ENCODE peak calls at places on chromosome 9, in four cellular contexts. R is T47D; B is GM13977; I is activated CD8-positive, alpha-beta memory T cell treated with anti-CD3 and anti-CD28 coated beads for 1 hour. U is an unnamed sample.

GRCh38 chr9:29006603-29007002 is 1433.3 kb upstream of the C9orf72 start:
- DNase-seq in R (no peak), B (no peak), I (no peak), U (peak)

GRCh38 chr9:128936171-128936865 is 11.1 kb downstream of the DOLK start:
- DNase-seq in I (no peak), R (no peak), B (no peak), U (no peak)

GRCh38 chr9:37404590-37404989 is 17.9 kb upstream of the GRHPR start:
- DNase-seq in R (no peak), I (no peak), B (no peak), U (no peak)

GRCh38 chr9:112711050-112711689 is 6.7 kb downstream of the INIP start:
- DNase-seq in R (peak), I (no peak), B (no peak), U (no peak)

GRCh38 chr9:16434522-16434921 is 435.9 kb downstream of the BNC2 start:
- DNase-seq in R (no peak), B (no peak), I (no peak), U (no peak)

GRCh38 chr9:13282998-13283397 is 3.5 kb upstream of the MPDZ start:
- DNase-seq in B (no peak), R (no peak), I (no peak), U (no peak)

GRCh38 chr9:99112750-99113417 is 8.0 kb downstream of the TGFBR1 start:
- DNase-seq in B (no peak), R (no peak), I (no peak), U (no peak)

GRCh38 chr9:107542814-107543213 is 53.2 kb upstream of the KLF4 start:
- DNase-seq in I (no peak), B (no peak), R (no peak), U (no peak)

GRCh38 chr9:137113385-137114159 is 961 bp downstream of the DPP7 start:
- DNase-seq in I (no peak), R (no peak), B (peak), U (no peak)

U was measured in NCI-H146.